ENCODE peak calls at places on chromosomes 7 and 10, in ten cellular contexts. One of them, this sample, is unnamed.

GRCh38 chr10:128067691-128068397 is 58.4 kb downstream of the MKI67 start:
- DNase-seq in HEK293T: no peak
- DNase-seq in RWPE1: no peak
- DNase-seq in NCI-H1105 treated with DMSO at 0.1 percent for 48 hours: no peak
- DNase-seq in stimulated activated CD8-positive, alpha-beta memory T cell treated with anti-CD3 and anti-CD28 coated beads, Interleukin-7, amount 100 ng/mL, for 48 hours: no peak
- DNase-seq in activated naive CD4-positive, alpha-beta T cell treated with anti-CD3 and anti-CD28 coated beads for 36 hours: no peak
- DNase-seq in endothelial cell of umbilical vein: no peak
- DNase-seq in NCI-H2081: no peak
- DNase-seq in HFFc6: no peak
- DNase-seq in anterior cingulate cortex: no peak
- DNase-seq in this sample: no peak

GRCh38 chr10:5546891-5547683 is 22.3 kb downstream of the CALML3 start:
- DNase-seq in HEK293T: no peak
- DNase-seq in RWPE1: peak
- DNase-seq in NCI-H1105 treated with DMSO at 0.1 percent for 48 hours: no peak
- DNase-seq in stimulated activated CD8-positive, alpha-beta memory T cell treated with anti-CD3 and anti-CD28 coated beads, Interleukin-7, amount 100 ng/mL, for 48 hours: no peak
- DNase-seq in activated naive CD4-positive, alpha-beta T cell treated with anti-CD3 and anti-CD28 coated beads for 36 hours: no peak
- DNase-seq in endothelial cell of umbilical vein: peak
- DNase-seq in NCI-H2081: no peak
- DNase-seq in HFFc6: peak
- DNase-seq in anterior cingulate cortex: no peak
- DNase-seq in this sample: peak

GRCh38 chr10:110632591-110633215 is 11.4 kb upstream of the RBM20 start:
- DNase-seq in HEK293T: no peak
- DNase-seq in RWPE1: peak
- DNase-seq in NCI-H1105 treated with DMSO at 0.1 percent for 48 hours: peak
- DNase-seq in stimulated activated CD8-positive, alpha-beta memory T cell treated with anti-CD3 and anti-CD28 coated beads, Interleukin-7, amount 100 ng/mL, for 48 hours: no peak
- DNase-seq in activated naive CD4-positive, alpha-beta T cell treated with anti-CD3 and anti-CD28 coated beads for 36 hours: no peak
- DNase-seq in endothelial cell of umbilical vein: no peak
- DNase-seq in NCI-H2081: no peak
- DNase-seq in HFFc6: no peak
- DNase-seq in anterior cingulate cortex: no peak
- DNase-seq in this sample: no peak

GRCh38 chr10:123132576-123133477 is 2.9 kb upstream of the HMX3 start:
- DNase-seq in HEK293T: peak
- DNase-seq in RWPE1: peak
- DNase-seq in NCI-H1105 treated with DMSO at 0.1 percent for 48 hours: peak
- DNase-seq in stimulated activated CD8-positive, alpha-beta memory T cell treated with anti-CD3 and anti-CD28 coated beads, Interleukin-7, amount 100 ng/mL, for 48 hours: peak
- DNase-seq in activated naive CD4-positive, alpha-beta T cell treated with anti-CD3 and anti-CD28 coated beads for 36 hours: peak
- DNase-seq in endothelial cell of umbilical vein: peak
- DNase-seq in NCI-H2081: peak
- DNase-seq in HFFc6: peak
- DNase-seq in anterior cingulate cortex: peak
- DNase-seq in this sample: peak

GRCh38 chr10:99784025-99784730 is 1.7 kb downstream of the ABCC2 start:
- DNase-seq in HEK293T: no peak
- DNase-seq in RWPE1: no peak
- DNase-seq in NCI-H1105 treated with DMSO at 0.1 percent for 48 hours: no peak
- DNase-seq in stimulated activated CD8-positive, alpha-beta memory T cell treated with anti-CD3 and anti-CD28 coated beads, Interleukin-7, amount 100 ng/mL, for 48 hours: no peak
- DNase-seq in activated naive CD4-positive, alpha-beta T cell treated with anti-CD3 and anti-CD28 coated beads for 36 hours: no peak
- DNase-seq in endothelial cell of umbilical vein: peak
- DNase-seq in NCI-H2081: no peak
- DNase-seq in HFFc6: peak
- DNase-seq in anterior cingulate cortex: no peak
- DNase-seq in this sample: no peak

GRCh38 chr10:21527634-21528451 is 2.4 kb upstream of the SKIDA1 start:
- DNase-seq in HEK293T: no peak
- DNase-seq in RWPE1: no peak
- DNase-seq in NCI-H1105 treated with DMSO at 0.1 percent for 48 hours: peak
- DNase-seq in stimulated activated CD8-positive, alpha-beta memory T cell treated with anti-CD3 and anti-CD28 coated beads, Interleukin-7, amount 100 ng/mL, for 48 hours: no peak
- DNase-seq in activated naive CD4-positive, alpha-beta T cell treated with anti-CD3 and anti-CD28 coated beads for 36 hours: no peak
- DNase-seq in endothelial cell of umbilical vein: peak
- DNase-seq in NCI-H2081: peak
- DNase-seq in HFFc6: no peak
- DNase-seq in anterior cingulate cortex: no peak
- DNase-seq in this sample: peak

GRCh38 chr7:2958416-2959342 is 85.0 kb downstream of the CARD11 start:
- DNase-seq in HEK293T: no peak
- DNase-seq in RWPE1: no peak
- DNase-seq in NCI-H1105 treated with DMSO at 0.1 percent for 48 hours: no peak
- DNase-seq in stimulated activated CD8-positive, alpha-beta memory T cell treated with anti-CD3 and anti-CD28 coated beads, Interleukin-7, amount 100 ng/mL, for 48 hours: no peak
- DNase-seq in activated naive CD4-positive, alpha-beta T cell treated with anti-CD3 and anti-CD28 coated beads for 36 hours: peak
- DNase-seq in endothelial cell of umbilical vein: no peak
- DNase-seq in NCI-H2081: no peak
- DNase-seq in HFFc6: no peak
- DNase-seq in anterior cingulate cortex: no peak
- DNase-seq in this sample: no peak

GRCh38 chr10:12803781-12804180 is 197.7 kb downstream of the CCDC3 start:
- DNase-seq in HEK293T: no peak
- DNase-seq in RWPE1: no peak
- DNase-seq in NCI-H1105 treated with DMSO at 0.1 percent for 48 hours: no peak
- DNase-seq in stimulated activated CD8-positive, alpha-beta memory T cell treated with anti-CD3 and anti-CD28 coated beads, Interleukin-7, amount 100 ng/mL, for 48 hours: no peak
- DNase-seq in activated naive CD4-positive, alpha-beta T cell treated with anti-CD3 and anti-CD28 coated beads for 36 hours: no peak
- DNase-seq in endothelial cell of umbilical vein: no peak
- DNase-seq in NCI-H2081: no peak
- DNase-seq in HFFc6: no peak
- DNase-seq in anterior cingulate cortex: no peak
- DNase-seq in this sample: no peak

GRCh38 chr7:14233898-14234174 is 244.4 kb upstream of the ETV1 start:
- DNase-seq in HEK293T: no peak
- DNase-seq in RWPE1: no peak
- DNase-seq in NCI-H1105 treated with DMSO at 0.1 percent for 48 hours: no peak
- DNase-seq in stimulated activated CD8-positive, alpha-beta memory T cell treated with anti-CD3 and anti-CD28 coated beads, Interleukin-7, amount 100 ng/mL, for 48 hours: no peak
- DNase-seq in activated naive CD4-positive, alpha-beta T cell treated with anti-CD3 and anti-CD28 coated beads for 36 hours: no peak
- DNase-seq in endothelial cell of umbilical vein: no peak
- DNase-seq in NCI-H2081: peak
- DNase-seq in HFFc6: no peak
- DNase-seq in anterior cingulate cortex: no peak
- DNase-seq in this sample: no peak

GRCh38 chr10:79402951-79403350 is 42.5 kb downstream of the ZCCHC24 start:
- DNase-seq in HEK293T: no peak
- DNase-seq in RWPE1: no peak
- DNase-seq in NCI-H1105 treated with DMSO at 0.1 percent for 48 hours: no peak
- DNase-seq in stimulated activated CD8-positive, alpha-beta memory T cell treated with anti-CD3 and anti-CD28 coated beads, Interleukin-7, amount 100 ng/mL, for 48 hours: no peak
- DNase-seq in activated naive CD4-positive, alpha-beta T cell treated with anti-CD3 and anti-CD28 coated beads for 36 hours: no peak
- DNase-seq in endothelial cell of umbilical vein: no peak
- DNase-seq in NCI-H2081: no peak
- DNase-seq in HFFc6: no peak
- DNase-seq in anterior cingulate cortex: no peak
- DNase-seq in this sample: no peak

GRCh38 chr10:89853796-89854195 is 152.4 kb downstream of the KIF20B start:
- DNase-seq in HEK293T: no peak
- DNase-seq in RWPE1: no peak
- DNase-seq in NCI-H1105 treated with DMSO at 0.1 percent for 48 hours: no peak
- DNase-seq in stimulated activated CD8-positive, alpha-beta memory T cell treated with anti-CD3 and anti-CD28 coated beads, Interleukin-7, amount 100 ng/mL, for 48 hours: no peak
- DNase-seq in activated naive CD4-positive, alpha-beta T cell treated with anti-CD3 and anti-CD28 coated beads for 36 hours: no peak
- DNase-seq in endothelial cell of umbilical vein: no peak
- DNase-seq in NCI-H2081: no peak
- DNase-seq in HFFc6: no peak
- DNase-seq in anterior cingulate cortex: no peak
- DNase-seq in this sample: no peak

GRCh38 chr10:88299787-88300186 is 283.3 kb downstream of the RNLS start:
- DNase-seq in HEK293T: no peak
- DNase-seq in RWPE1: no peak
- DNase-seq in NCI-H1105 treated with DMSO at 0.1 percent for 48 hours: no peak
- DNase-seq in stimulated activated CD8-positive, alpha-beta memory T cell treated with anti-CD3 and anti-CD28 coated beads, Interleukin-7, amount 100 ng/mL, for 48 hours: no peak
- DNase-seq in activated naive CD4-positive, alpha-beta T cell treated with anti-CD3 and anti-CD28 coated beads for 36 hours: no peak
- DNase-seq in endothelial cell of umbilical vein: no peak
- DNase-seq in NCI-H2081: no peak
- DNase-seq in HFFc6: no peak
- DNase-seq in anterior cingulate cortex: no peak
- DNase-seq in this sample: no peak

GRCh38 chr10:70537398-70538194 is 59.0 kb downstream of the PALD1 start:
- DNase-seq in HEK293T: peak
- DNase-seq in RWPE1: peak
- DNase-seq in NCI-H1105 treated with DMSO at 0.1 percent for 48 hours: no peak
- DNase-seq in stimulated activated CD8-positive, alpha-beta memory T cell treated with anti-CD3 and anti-CD28 coated beads, Interleukin-7, amount 100 ng/mL, for 48 hours: no peak
- DNase-seq in activated naive CD4-positive, alpha-beta T cell treated with anti-CD3 and anti-CD28 coated beads for 36 hours: peak
- DNase-seq in endothelial cell of umbilical vein: no peak
- DNase-seq in NCI-H2081: peak
- DNase-seq in HFFc6: no peak
- DNase-seq in anterior cingulate cortex: no peak
- DNase-seq in this sample: peak

GRCh38 chr7:29609162-29610030 is 45.8 kb downstream of the PRR15 start:
- DNase-seq in HEK293T: peak
- DNase-seq in RWPE1: peak
- DNase-seq in NCI-H1105 treated with DMSO at 0.1 percent for 48 hours: peak
- DNase-seq in stimulated activated CD8-positive, alpha-beta memory T cell treated with anti-CD3 and anti-CD28 coated beads, Interleukin-7, amount 100 ng/mL, for 48 hours: no peak
- DNase-seq in activated naive CD4-positive, alpha-beta T cell treated with anti-CD3 and anti-CD28 coated beads for 36 hours: no peak
- DNase-seq in endothelial cell of umbilical vein: peak
- DNase-seq in NCI-H2081: peak
- DNase-seq in HFFc6: peak
- DNase-seq in anterior cingulate cortex: no peak
- DNase-seq in this sample: peak

GRCh38 chr7:29639887-29640600 is 76.4 kb downstream of the PRR15 start:
- DNase-seq in HEK293T: no peak
- DNase-seq in RWPE1: no peak
- DNase-seq in NCI-H1105 treated with DMSO at 0.1 percent for 48 hours: peak
- DNase-seq in stimulated activated CD8-positive, alpha-beta memory T cell treated with anti-CD3 and anti-CD28 coated beads, Interleukin-7, amount 100 ng/mL, for 48 hours: no peak
- DNase-seq in activated naive CD4-positive, alpha-beta T cell treated with anti-CD3 and anti-CD28 coated beads for 36 hours: no peak
- DNase-seq in endothelial cell of umbilical vein: no peak
- DNase-seq in NCI-H2081: peak
- DNase-seq in HFFc6: no peak
- DNase-seq in anterior cingulate cortex: no peak
- DNase-seq in this sample: peak

GRCh38 chr10:128599030-128599429 is 472.8 kb upstream of the MKI67 start:
- DNase-seq in HEK293T: no peak
- DNase-seq in RWPE1: no peak
- DNase-seq in NCI-H1105 treated with DMSO at 0.1 percent for 48 hours: no peak
- DNase-seq in stimulated activated CD8-positive, alpha-beta memory T cell treated with anti-CD3 and anti-CD28 coated beads, Interleukin-7, amount 100 ng/mL, for 48 hours: no peak
- DNase-seq in activated naive CD4-positive, alpha-beta T cell treated with anti-CD3 and anti-CD28 coated beads for 36 hours: no peak
- DNase-seq in endothelial cell of umbilical vein: no peak
- DNase-seq in NCI-H2081: no peak
- DNase-seq in HFFc6: no peak
- DNase-seq in anterior cingulate cortex: no peak
- DNase-seq in this sample: no peak

GRCh38 chr7:158950914-158951635 is 94.7 kb downstream of the DYNC2I1 start:
- DNase-seq in HEK293T: no peak
- DNase-seq in RWPE1: no peak
- DNase-seq in NCI-H1105 treated with DMSO at 0.1 percent for 48 hours: peak
- DNase-seq in stimulated activated CD8-positive, alpha-beta memory T cell treated with anti-CD3 and anti-CD28 coated beads, Interleukin-7, amount 100 ng/mL, for 48 hours: no peak
- DNase-seq in activated naive CD4-positive, alpha-beta T cell treated with anti-CD3 and anti-CD28 coated beads for 36 hours: no peak
- DNase-seq in endothelial cell of umbilical vein: no peak
- DNase-seq in NCI-H2081: no peak
- DNase-seq in HFFc6: no peak
- DNase-seq in anterior cingulate cortex: no peak
- DNase-seq in this sample: no peak

GRCh38 chr7:105653441-105654005 is 72.2 kb upstream of the EFCAB10 start:
- DNase-seq in HEK293T: no peak
- DNase-seq in RWPE1: no peak
- DNase-seq in NCI-H1105 treated with DMSO at 0.1 percent for 48 hours: no peak
- DNase-seq in stimulated activated CD8-positive, alpha-beta memory T cell treated with anti-CD3 and anti-CD28 coated beads, Interleukin-7, amount 100 ng/mL, for 48 hours: no peak
- DNase-seq in activated naive CD4-positive, alpha-beta T cell treated with anti-CD3 and anti-CD28 coated beads for 36 hours: no peak
- DNase-seq in endothelial cell of umbilical vein: no peak
- DNase-seq in NCI-H2081: no peak
- DNase-seq in HFFc6: no peak
- DNase-seq in anterior cingulate cortex: no peak
- DNase-seq in this sample: no peak

GRCh38 chr7:45203947-45204445 is 46.4 kb downstream of the RAMP3 start:
- DNase-seq in HEK293T: no peak
- DNase-seq in RWPE1: peak
- DNase-seq in NCI-H1105 treated with DMSO at 0.1 percent for 48 hours: no peak
- DNase-seq in stimulated activated CD8-positive, alpha-beta memory T cell treated with anti-CD3 and anti-CD28 coated beads, Interleukin-7, amount 100 ng/mL, for 48 hours: no peak
- DNase-seq in activated naive CD4-positive, alpha-beta T cell treated with anti-CD3 and anti-CD28 coated beads for 36 hours: peak
- DNase-seq in endothelial cell of umbilical vein: no peak
- DNase-seq in NCI-H2081: no peak
- DNase-seq in HFFc6: peak
- DNase-seq in anterior cingulate cortex: no peak
- DNase-seq in this sample: no peak

GRCh38 chr7:48250441-48250951 is 79.2 kb downstream of the ABCA13 start:
- DNase-seq in HEK293T: no peak
- DNase-seq in RWPE1: peak
- DNase-seq in NCI-H1105 treated with DMSO at 0.1 percent for 48 hours: no peak
- DNase-seq in stimulated activated CD8-positive, alpha-beta memory T cell treated with anti-CD3 and anti-CD28 coated beads, Interleukin-7, amount 100 ng/mL, for 48 hours: no peak
- DNase-seq in activated naive CD4-positive, alpha-beta T cell treated with anti-CD3 and anti-CD28 coated beads for 36 hours: no peak
- DNase-seq in endothelial cell of umbilical vein: peak
- DNase-seq in NCI-H2081: no peak
- DNase-seq in HFFc6: no peak
- DNase-seq in anterior cingulate cortex: no peak
- DNase-seq in this sample: no peak

GRCh38 chr10:22230331-22230833 is 12.6 kb upstream of the EBLN1 start:
- DNase-seq in HEK293T: peak
- DNase-seq in RWPE1: peak
- DNase-seq in NCI-H1105 treated with DMSO at 0.1 percent for 48 hours: peak
- DNase-seq in stimulated activated CD8-positive, alpha-beta memory T cell treated with anti-CD3 and anti-CD28 coated beads, Interleukin-7, amount 100 ng/mL, for 48 hours: no peak
- DNase-seq in activated naive CD4-positive, alpha-beta T cell treated with anti-CD3 and anti-CD28 coated beads for 36 hours: peak
- DNase-seq in endothelial cell of umbilical vein: peak
- DNase-seq in NCI-H2081: peak
- DNase-seq in HFFc6: peak
- DNase-seq in anterior cingulate cortex: no peak
- DNase-seq in this sample: peak

GRCh38 chr7:40827217-40828085 is 692.6 kb downstream of the SUGCT start:
- DNase-seq in HEK293T: no peak
- DNase-seq in RWPE1: peak
- DNase-seq in NCI-H1105 treated with DMSO at 0.1 percent for 48 hours: no peak
- DNase-seq in stimulated activated CD8-positive, alpha-beta memory T cell treated with anti-CD3 and anti-CD28 coated beads, Interleukin-7, amount 100 ng/mL, for 48 hours: no peak
- DNase-seq in activated naive CD4-positive, alpha-beta T cell treated with anti-CD3 and anti-CD28 coated beads for 36 hours: no peak
- DNase-seq in endothelial cell of umbilical vein: no peak
- DNase-seq in NCI-H2081: peak
- DNase-seq in HFFc6: no peak
- DNase-seq in anterior cingulate cortex: no peak
- DNase-seq in this sample: no peak

GRCh38 chr7:28685291-28685659 is 272.9 kb downstream of the TRIL start:
- DNase-seq in HEK293T: no peak
- DNase-seq in RWPE1: no peak
- DNase-seq in NCI-H1105 treated with DMSO at 0.1 percent for 48 hours: no peak
- DNase-seq in stimulated activated CD8-positive, alpha-beta memory T cell treated with anti-CD3 and anti-CD28 coated beads, Interleukin-7, amount 100 ng/mL, for 48 hours: no peak
- DNase-seq in activated naive CD4-positive, alpha-beta T cell treated with anti-CD3 and anti-CD28 coated beads for 36 hours: no peak
- DNase-seq in endothelial cell of umbilical vein: no peak
- DNase-seq in NCI-H2081: no peak
- DNase-seq in HFFc6: no peak
- DNase-seq in anterior cingulate cortex: peak
- DNase-seq in this sample: no peak

GRCh38 chr7:26100940-26101339 is 51.1 kb upstream of the NFE2L3 start:
- DNase-seq in HEK293T: no peak
- DNase-seq in RWPE1: no peak
- DNase-seq in NCI-H1105 treated with DMSO at 0.1 percent for 48 hours: no peak
- DNase-seq in stimulated activated CD8-positive, alpha-beta memory T cell treated with anti-CD3 and anti-CD28 coated beads, Interleukin-7, amount 100 ng/mL, for 48 hours: no peak
- DNase-seq in activated naive CD4-positive, alpha-beta T cell treated with anti-CD3 and anti-CD28 coated beads for 36 hours: no peak
- DNase-seq in endothelial cell of umbilical vein: no peak
- DNase-seq in NCI-H2081: no peak
- DNase-seq in HFFc6: no peak
- DNase-seq in anterior cingulate cortex: no peak
- DNase-seq in this sample: no peak

GRCh38 chr7:139681463-139681755 is 96.4 kb downstream of the HIPK2 start:
- DNase-seq in HEK293T: no peak
- DNase-seq in RWPE1: no peak
- DNase-seq in NCI-H1105 treated with DMSO at 0.1 percent for 48 hours: no peak
- DNase-seq in stimulated activated CD8-positive, alpha-beta memory T cell treated with anti-CD3 and anti-CD28 coated beads, Interleukin-7, amount 100 ng/mL, for 48 hours: no peak
- DNase-seq in activated naive CD4-positive, alpha-beta T cell treated with anti-CD3 and anti-CD28 coated beads for 36 hours: no peak
- DNase-seq in endothelial cell of umbilical vein: no peak
- DNase-seq in NCI-H2081: no peak
- DNase-seq in HFFc6: no peak
- DNase-seq in anterior cingulate cortex: no peak
- DNase-seq in this sample: peak

GRCh38 chr10:132914732-132915131 is 27.6 kb downstream of the CFAP46 start:
- DNase-seq in HEK293T: no peak
- DNase-seq in RWPE1: no peak
- DNase-seq in NCI-H1105 treated with DMSO at 0.1 percent for 48 hours: no peak
- DNase-seq in stimulated activated CD8-positive, alpha-beta memory T cell treated with anti-CD3 and anti-CD28 coated beads, Interleukin-7, amount 100 ng/mL, for 48 hours: no peak
- DNase-seq in activated naive CD4-positive, alpha-beta T cell treated with anti-CD3 and anti-CD28 coated beads for 36 hours: no peak
- DNase-seq in endothelial cell of umbilical vein: no peak
- DNase-seq in NCI-H2081: no peak
- DNase-seq in HFFc6: no peak
- DNase-seq in anterior cingulate cortex: no peak
- DNase-seq in this sample: no peak

GRCh38 chr10:78432582-78432981 is 398.9 kb downstream of the RPS24 start:
- DNase-seq in HEK293T: no peak
- DNase-seq in RWPE1: no peak
- DNase-seq in NCI-H1105 treated with DMSO at 0.1 percent for 48 hours: no peak
- DNase-seq in stimulated activated CD8-positive, alpha-beta memory T cell treated with anti-CD3 and anti-CD28 coated beads, Interleukin-7, amount 100 ng/mL, for 48 hours: no peak
- DNase-seq in activated naive CD4-positive, alpha-beta T cell treated with anti-CD3 and anti-CD28 coated beads for 36 hours: no peak
- DNase-seq in endothelial cell of umbilical vein: no peak
- DNase-seq in NCI-H2081: no peak
- DNase-seq in HFFc6: no peak
- DNase-seq in anterior cingulate cortex: no peak
- DNase-seq in this sample: peak

GRCh38 chr10:51230828-51231227 is 156.5 kb downstream of the PRKG1 start:
- DNase-seq in HEK293T: no peak
- DNase-seq in RWPE1: no peak
- DNase-seq in NCI-H1105 treated with DMSO at 0.1 percent for 48 hours: no peak
- DNase-seq in stimulated activated CD8-positive, alpha-beta memory T cell treated with anti-CD3 and anti-CD28 coated beads, Interleukin-7, amount 100 ng/mL, for 48 hours: no peak
- DNase-seq in activated naive CD4-positive, alpha-beta T cell treated with anti-CD3 and anti-CD28 coated beads for 36 hours: no peak
- DNase-seq in endothelial cell of umbilical vein: no peak
- DNase-seq in NCI-H2081: no peak
- DNase-seq in HFFc6: no peak
- DNase-seq in anterior cingulate cortex: no peak
- DNase-seq in this sample: no peak